ENCODE peak calls at places on chromosomes 4 and X, in six cellular contexts. One of them, this sample, is unnamed.

GRCh38 chr4:140851032-140851636 is 94.9 kb upstream of the TBC1D9 start:
- DNase-seq in H9: no peak
- DNase-seq in H1: peak; percentile 56
- DNase-seq in IMR-90: peak; percentile 65
- DNase-seq in neuronal stem cell: peak; percentile 75
- DNase-seq in mesenchymal stem cell: peak; percentile 69
- DNase-seq in this sample: peak; percentile 76

GRCh38 chr4:555566-556275 is 20.4 kb downstream of the TMEM271 start:
- DNase-seq in mesenchymal stem cell: no peak
- DNase-seq in H9: no peak
- DNase-seq in neuronal stem cell: no peak
- DNase-seq in IMR-90: no peak
- DNase-seq in H1: no peak
- DNase-seq in this sample: no peak

GRCh38 chrX:134898450-134898849 is 92.3 kb upstream of the SMIM10 start:
- DNase-seq in mesenchymal stem cell: peak; percentile 4
- DNase-seq in H1: no peak
- DNase-seq in H9: no peak
- DNase-seq in neuronal stem cell: no peak
- DNase-seq in IMR-90: peak; percentile 45
- DNase-seq in this sample: no peak

GRCh38 chr4:25330905-25331816 is 18.6 kb downstream of the ZCCHC4 start:
- DNase-seq in H1: no peak
- DNase-seq in H9: no peak
- DNase-seq in mesenchymal stem cell: peak; percentile 27
- DNase-seq in neuronal stem cell: no peak
- DNase-seq in IMR-90: no peak
- DNase-seq in this sample: no peak

GRCh38 chr4:150126201-150126879 is 48.1 kb downstream of the DCLK2 start:
- DNase-seq in H1: no peak
- DNase-seq in mesenchymal stem cell: peak; percentile 83
- DNase-seq in H9: no peak
- DNase-seq in neuronal stem cell: no peak
- DNase-seq in IMR-90: peak; percentile 68
- DNase-seq in this sample: no peak

GRCh38 chr4:118758293-118758692 is 73.1 kb downstream of the METTL14 start:
- DNase-seq in IMR-90: peak; percentile 85
- DNase-seq in neuronal stem cell: no peak
- DNase-seq in H1: no peak
- DNase-seq in mesenchymal stem cell: peak; percentile 64
- DNase-seq in H9: no peak
- DNase-seq in this sample: no peak

GRCh38 chr4:89438102-89438831 is 130.7 kb upstream of the GPRIN3 start:
- DNase-seq in H1: peak; percentile 78
- DNase-seq in IMR-90: peak; percentile 49
- DNase-seq in mesenchymal stem cell: peak; percentile 67
- DNase-seq in neuronal stem cell: no peak
- DNase-seq in H9: peak; percentile 76
- DNase-seq in this sample: peak; percentile 90

GRCh38 chr4:106775636-106776035 is 260.5 kb downstream of the DKK2 start:
- DNase-seq in H1: no peak
- DNase-seq in mesenchymal stem cell: no peak
- DNase-seq in H9: no peak
- DNase-seq in neuronal stem cell: no peak
- DNase-seq in IMR-90: no peak
- DNase-seq in this sample: no peak

GRCh38 chr4:122826000-122826595 is 533 bp upstream of the FGF2 start:
- DNase-seq in H1: no peak
- DNase-seq in mesenchymal stem cell: no peak
- DNase-seq in H9: no peak
- DNase-seq in neuronal stem cell: no peak
- DNase-seq in IMR-90: peak; percentile 49
- DNase-seq in this sample: no peak

GRCh38 chrX:151398346-151398745 is 1.3 kb downstream of the VMA21 start:
- DNase-seq in H9: no peak
- DNase-seq in neuronal stem cell: no peak
- DNase-seq in IMR-90: no peak
- DNase-seq in H1: no peak
- DNase-seq in mesenchymal stem cell: no peak
- DNase-seq in this sample: no peak

GRCh38 chrX:151393514-151393913 is 3.5 kb upstream of the VMA21 start:
- DNase-seq in H9: peak; percentile 45
- DNase-seq in neuronal stem cell: peak; percentile 18
- DNase-seq in mesenchymal stem cell: no peak
- DNase-seq in H1: no peak
- DNase-seq in IMR-90: no peak
- DNase-seq in this sample: peak; percentile 86

GRCh38 chrX:151396042-151396826 is 772 bp upstream of the VMA21 start:
- DNase-seq in H9: no peak
- DNase-seq in neuronal stem cell: no peak
- DNase-seq in IMR-90: peak; percentile 43
- DNase-seq in H1: no peak
- DNase-seq in mesenchymal stem cell: peak; percentile 80
- DNase-seq in this sample: no peak

GRCh38 chrX:151397741-151398070 is 700 bp downstream of the VMA21 start:
- DNase-seq in H1: no peak
- DNase-seq in H9: no peak
- DNase-seq in mesenchymal stem cell: no peak
- DNase-seq in IMR-90: no peak
- DNase-seq in neuronal stem cell: no peak
- DNase-seq in this sample: no peak

GRCh38 chrX:151396827-151397740 is at the start of gene VMA21:
- DNase-seq in neuronal stem cell: peak; percentile 66
- DNase-seq in H9: peak; percentile 76
- DNase-seq in mesenchymal stem cell: peak; percentile 86
- DNase-seq in IMR-90: peak; percentile 82
- DNase-seq in H1: peak; percentile 68
- DNase-seq in this sample: peak; percentile 86
- H2BK5ac ChIP-seq in neuronal stem cell: no peak within 1 kb of the TSS
- H2BK5ac ChIP-seq in H9: no peak within 1 kb of the TSS
- H2BK5ac ChIP-seq in mesenchymal stem cell: peak within 1 kb of the TSS; percentile 76
- H2BK5ac ChIP-seq in IMR-90: peak within 1 kb of the TSS; percentile 29
- H2BK5ac ChIP-seq in H1: no peak within 1 kb of the TSS
- H2BK5ac ChIP-seq in this sample: no peak within 1 kb of the TSS

DNA sequence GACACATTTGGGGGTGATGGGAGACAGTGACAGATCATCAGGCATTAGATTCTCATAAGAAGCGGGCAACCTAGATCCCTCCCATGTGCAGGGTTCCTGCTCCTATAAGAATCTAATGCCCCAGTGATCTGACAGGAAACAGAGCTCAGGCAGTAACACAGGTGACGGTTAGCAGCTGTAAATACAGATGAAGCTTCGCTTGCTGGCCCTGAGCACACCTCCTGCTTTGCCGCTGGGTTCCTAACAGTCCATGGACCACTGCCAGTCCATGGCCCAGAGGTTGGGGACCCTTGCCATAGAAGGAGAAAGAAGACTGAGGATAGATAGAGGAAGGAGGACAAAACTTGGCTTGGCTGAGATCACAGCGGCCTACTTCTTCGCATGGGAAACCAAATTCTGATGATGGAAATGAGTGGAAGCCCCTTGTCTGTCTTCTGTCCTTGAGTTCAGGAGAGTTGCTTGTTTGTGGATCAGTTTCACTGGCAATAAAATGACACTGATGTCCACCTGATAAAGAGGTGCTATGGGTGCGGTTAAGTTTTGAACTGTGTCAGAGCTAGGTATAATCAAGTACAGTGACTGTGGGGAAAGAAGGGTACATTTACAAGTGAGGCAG is 1.7 kb upstream of the TIFA start:
- DNase-seq in H9: no peak
- DNase-seq in IMR-90: no peak
- DNase-seq in neuronal stem cell: no peak
- DNase-seq in mesenchymal stem cell: no peak
- DNase-seq in H1: no peak
- DNase-seq in this sample: no peak
- H2BK15ac ChIP-seq in H9: no peak overlapping the region
- H2BK15ac ChIP-seq in IMR-90: no peak overlapping the region
- H2BK15ac ChIP-seq in neuronal stem cell: no peak overlapping the region
- H2BK15ac ChIP-seq in mesenchymal stem cell: no peak overlapping the region
- H2BK15ac ChIP-seq in H1: no peak overlapping the region
- H2BK15ac ChIP-seq in this sample: no peak overlapping the region

DNA sequence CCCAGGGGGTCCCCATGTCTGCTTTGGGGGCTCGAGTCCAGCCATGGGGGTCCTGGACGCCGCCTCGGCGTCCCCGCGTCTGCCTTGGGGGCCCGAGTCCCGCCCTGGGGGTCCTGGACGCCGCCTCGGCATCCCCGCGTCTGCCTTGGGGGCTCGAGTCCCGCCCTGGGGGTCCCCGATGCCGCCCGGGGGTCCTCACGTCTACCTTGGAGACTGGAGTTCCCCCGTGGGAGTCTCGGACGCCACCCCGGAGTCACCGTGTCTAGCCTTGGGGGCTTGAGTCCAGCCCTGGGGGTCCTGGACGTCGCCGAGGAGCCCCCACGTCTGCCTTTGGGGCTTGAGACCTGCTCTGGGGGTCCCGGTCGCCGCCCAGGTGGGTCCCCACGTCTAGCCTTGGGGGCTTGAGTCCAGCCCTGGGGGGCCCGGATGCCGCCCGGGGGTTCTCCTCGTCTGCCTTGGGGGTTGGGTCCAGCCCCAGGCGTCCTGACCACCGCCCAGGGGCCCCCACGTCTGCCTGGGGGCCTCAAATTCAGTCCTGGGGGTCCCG is 1.1 kb upstream of the GTPBP6 start:
- DNase-seq in H1: no peak
- DNase-seq in H9: no peak
- DNase-seq in neuronal stem cell: no peak
- DNase-seq in mesenchymal stem cell: no peak
- DNase-seq in IMR-90: no peak
- DNase-seq in this sample: no peak
- H2BK5ac ChIP-seq in H1: no peak overlapping the region
- H2BK5ac ChIP-seq in H9: no peak overlapping the region
- H2BK5ac ChIP-seq in neuronal stem cell: peak overlapping the region; percentile 95
- H2BK5ac ChIP-seq in mesenchymal stem cell: peak overlapping the region; percentile 79
- H2BK5ac ChIP-seq in IMR-90: peak overlapping the region; percentile 14
- H2BK5ac ChIP-seq in this sample: no peak overlapping the region

DNA sequence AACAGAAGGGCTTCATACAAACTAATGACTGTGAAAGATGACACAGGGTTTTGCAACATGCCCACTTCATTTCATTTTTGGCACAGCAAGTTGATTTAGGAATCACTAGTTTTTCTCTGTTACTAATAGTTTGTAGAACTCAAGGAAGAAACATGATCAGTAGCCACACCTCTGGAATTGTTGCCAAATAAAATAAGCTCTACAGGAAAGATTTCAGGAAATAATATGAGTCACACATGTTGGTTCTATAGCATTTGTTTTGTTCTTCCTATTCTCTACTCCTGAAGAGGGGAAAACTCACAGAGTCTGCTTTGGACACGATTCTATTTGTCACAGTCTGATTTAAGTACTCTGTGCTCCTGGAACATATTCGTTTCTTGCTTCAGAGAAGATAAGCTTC is 255.4 kb downstream of the TLL1 start:
- DNase-seq in H1: no peak
- DNase-seq in neuronal stem cell: no peak
- DNase-seq in IMR-90: no peak
- DNase-seq in H9: no peak
- DNase-seq in mesenchymal stem cell: no peak
- DNase-seq in this sample: no peak
- H2BK15ac ChIP-seq in H1: no peak overlapping the region
- H2BK15ac ChIP-seq in neuronal stem cell: no peak overlapping the region
- H2BK15ac ChIP-seq in IMR-90: no peak overlapping the region
- H2BK15ac ChIP-seq in H9: no peak overlapping the region
- H2BK15ac ChIP-seq in mesenchymal stem cell: no peak overlapping the region
- H2BK15ac ChIP-seq in this sample: no peak overlapping the region